ENCODE peak calls at places on chromosomes 3 and 15, in eight cellular contexts. One of them, this sample, is unnamed. For H3K4me1, the result is how much of the 10 kb centered on the place peaks cover.

GRCh38 chr3:188042466-188042865 is 111.5 kb upstream of the LPP start:
- DNase-seq in sigmoid colon: no peak
- DNase-seq in tibial artery: no peak
- DNase-seq in stomach: no peak
- DNase-seq in A549: no peak
- DNase-seq in effector memory CD4-positive, alpha-beta T cell: no peak
- DNase-seq in heart left ventricle: no peak
- DNase-seq in pancreas: no peak
- DNase-seq in this sample: no peak

GRCh38 chr3:182370949-182371348 is 422.4 kb upstream of the ATP11B start:
- DNase-seq in pancreas: no peak
- DNase-seq in stomach: no peak
- DNase-seq in tibial artery: no peak
- DNase-seq in effector memory CD4-positive, alpha-beta T cell: no peak
- DNase-seq in A549: no peak
- DNase-seq in heart left ventricle: no peak
- DNase-seq in sigmoid colon: no peak
- DNase-seq in this sample: no peak

GRCh38 chr15:77634266-77634962 is 1.7 kb upstream of the LINGO1 start:
- DNase-seq in heart left ventricle: peak
- DNase-seq in tibial artery: no peak
- DNase-seq in pancreas: peak
- DNase-seq in A549: peak
- DNase-seq in stomach: peak
- DNase-seq in sigmoid colon: peak
- DNase-seq in effector memory CD4-positive, alpha-beta T cell: no peak
- DNase-seq in this sample: peak

GRCh38 chr15:74840851-74841760 is 1.9 kb downstream of the ULK3 start:
- DNase-seq in tibial artery: no peak
- DNase-seq in stomach: no peak
- DNase-seq in sigmoid colon: no peak
- DNase-seq in heart left ventricle: no peak
- DNase-seq in A549: no peak
- DNase-seq in pancreas: no peak
- DNase-seq in effector memory CD4-positive, alpha-beta T cell: no peak
- DNase-seq in this sample: no peak

GRCh38 chr3:5136619-5137429 is 14.7 kb downstream of the ARL8B start:
- DNase-seq in pancreas: no peak
- DNase-seq in tibial artery: no peak
- DNase-seq in effector memory CD4-positive, alpha-beta T cell: peak
- DNase-seq in stomach: no peak
- DNase-seq in sigmoid colon: no peak
- DNase-seq in A549: peak
- DNase-seq in heart left ventricle: no peak
- DNase-seq in this sample: no peak

GRCh38 chr3:23071758-23072157 is 131.4 kb upstream of the UBE2E2 start:
- DNase-seq in stomach: no peak
- DNase-seq in heart left ventricle: no peak
- DNase-seq in effector memory CD4-positive, alpha-beta T cell: no peak
- DNase-seq in A549: no peak
- DNase-seq in tibial artery: no peak
- DNase-seq in sigmoid colon: no peak
- DNase-seq in pancreas: no peak
- DNase-seq in this sample: peak

GRCh38 chr3:130746296-130747039 is at the start of gene PIK3R4:
- DNase-seq in A549: peak
- DNase-seq in effector memory CD4-positive, alpha-beta T cell: peak
- DNase-seq in stomach: peak
- DNase-seq in pancreas: peak
- DNase-seq in sigmoid colon: peak
- DNase-seq in tibial artery: peak
- DNase-seq in heart left ventricle: peak
- DNase-seq in this sample: peak

GRCh38 chr15:62035256-62035908 is 24.9 kb downstream of the VPS13C start:
- DNase-seq in sigmoid colon: no peak
- DNase-seq in stomach: no peak
- DNase-seq in heart left ventricle: no peak
- DNase-seq in A549: no peak
- DNase-seq in pancreas: no peak
- DNase-seq in tibial artery: no peak
- DNase-seq in effector memory CD4-positive, alpha-beta T cell: no peak
- DNase-seq in this sample: no peak

GRCh38 chr3:193776626-193777025 is 183.6 kb downstream of the OPA1 start:
- DNase-seq in A549: no peak
- DNase-seq in pancreas: no peak
- DNase-seq in heart left ventricle: no peak
- DNase-seq in tibial artery: no peak
- DNase-seq in effector memory CD4-positive, alpha-beta T cell: no peak
- DNase-seq in sigmoid colon: no peak
- DNase-seq in stomach: no peak
- DNase-seq in this sample: peak

GRCh38 chr3:140580746-140581145 is 97.1 kb upstream of the TRIM42 start:
- DNase-seq in tibial artery: no peak
- DNase-seq in effector memory CD4-positive, alpha-beta T cell: no peak
- DNase-seq in pancreas: no peak
- DNase-seq in heart left ventricle: no peak
- DNase-seq in A549: no peak
- DNase-seq in stomach: no peak
- DNase-seq in sigmoid colon: no peak
- DNase-seq in this sample: no peak

GRCh38 chr3:135987647-135988046 is 22.1 kb downstream of the PPP2R3A start:
- DNase-seq in stomach: no peak
- DNase-seq in effector memory CD4-positive, alpha-beta T cell: no peak
- DNase-seq in heart left ventricle: no peak
- DNase-seq in A549: no peak
- DNase-seq in tibial artery: no peak
- DNase-seq in pancreas: no peak
- DNase-seq in sigmoid colon: no peak
- DNase-seq in this sample: no peak

GRCh38 chr3:126777366-126777765 is 73.3 kb downstream of the CHCHD6 start:
- DNase-seq in effector memory CD4-positive, alpha-beta T cell: no peak
- DNase-seq in tibial artery: no peak
- DNase-seq in A549: no peak
- DNase-seq in stomach: no peak
- DNase-seq in sigmoid colon: no peak
- DNase-seq in pancreas: no peak
- DNase-seq in heart left ventricle: no peak
- DNase-seq in this sample: no peak

GRCh38 chr3:186092360-186093070 is 16.4 kb downstream of the ETV5 start:
- DNase-seq in A549: no peak
- DNase-seq in tibial artery: no peak
- DNase-seq in sigmoid colon: no peak
- DNase-seq in stomach: no peak
- DNase-seq in heart left ventricle: no peak
- DNase-seq in pancreas: no peak
- DNase-seq in effector memory CD4-positive, alpha-beta T cell: no peak
- DNase-seq in this sample: no peak

GRCh38 chr3:128195369-128195768 is 42.1 kb downstream of the EEFSEC start:
- DNase-seq in sigmoid colon: no peak
- DNase-seq in pancreas: no peak
- DNase-seq in effector memory CD4-positive, alpha-beta T cell: no peak
- DNase-seq in heart left ventricle: no peak
- DNase-seq in stomach: no peak
- DNase-seq in A549: no peak
- DNase-seq in tibial artery: no peak
- DNase-seq in this sample: no peak

GRCh38 chr3:14852058-14852599 is 33.4 kb downstream of the FGD5 start:
- DNase-seq in A549: no peak
- DNase-seq in effector memory CD4-positive, alpha-beta T cell: no peak
- DNase-seq in stomach: no peak
- DNase-seq in sigmoid colon: no peak
- DNase-seq in pancreas: no peak
- DNase-seq in heart left ventricle: no peak
- DNase-seq in tibial artery: peak
- DNase-seq in this sample: no peak
- H3K4me1 ChIP-seq in A549: under half
- H3K4me1 ChIP-seq in effector memory CD4-positive, alpha-beta T cell: under half
- H3K4me1 ChIP-seq in stomach: under half
- H3K4me1 ChIP-seq in sigmoid colon: under half
- H3K4me1 ChIP-seq in pancreas: under half
- H3K4me1 ChIP-seq in heart left ventricle: under half
- H3K4me1 ChIP-seq in tibial artery: under half
- H3K4me1 ChIP-seq in this sample: under half

GRCh38 chr3:108664266-108664665 is 74.7 kb downstream of the DZIP3 start:
- DNase-seq in sigmoid colon: no peak
- DNase-seq in stomach: no peak
- DNase-seq in tibial artery: no peak
- DNase-seq in A549: no peak
- DNase-seq in heart left ventricle: no peak
- DNase-seq in pancreas: no peak
- DNase-seq in effector memory CD4-positive, alpha-beta T cell: no peak
- DNase-seq in this sample: no peak

GRCh38 chr3:108662141-108662738 is 72.7 kb downstream of the DZIP3 start:
- DNase-seq in tibial artery: no peak
- DNase-seq in effector memory CD4-positive, alpha-beta T cell: peak
- DNase-seq in heart left ventricle: no peak
- DNase-seq in pancreas: no peak
- DNase-seq in stomach: no peak
- DNase-seq in sigmoid colon: no peak
- DNase-seq in A549: peak
- DNase-seq in this sample: no peak

GRCh38 chr3:108667312-108667711 is 77.8 kb downstream of the DZIP3 start:
- DNase-seq in effector memory CD4-positive, alpha-beta T cell: no peak
- DNase-seq in heart left ventricle: no peak
- DNase-seq in sigmoid colon: no peak
- DNase-seq in stomach: no peak
- DNase-seq in pancreas: no peak
- DNase-seq in tibial artery: no peak
- DNase-seq in A549: no peak
- DNase-seq in this sample: no peak

DNA sequence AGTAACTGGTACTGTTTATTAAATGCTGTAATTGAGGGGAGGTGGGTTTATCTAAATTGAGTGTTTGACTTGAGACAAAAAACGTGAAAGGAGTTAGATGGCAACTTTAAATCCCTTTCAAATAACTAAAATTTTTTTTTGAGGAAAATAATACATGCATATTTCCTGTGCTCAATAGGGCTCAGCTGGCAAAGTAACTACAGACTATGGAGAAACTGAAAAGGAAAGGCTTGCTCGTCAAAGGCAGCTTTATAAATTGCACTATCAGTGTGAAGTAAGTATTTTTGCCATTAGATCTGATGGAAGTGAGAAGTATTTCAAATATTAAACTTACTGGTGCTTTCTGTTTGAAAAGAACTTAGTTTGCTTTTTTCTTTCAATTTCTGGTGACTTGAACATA is 72.2 kb downstream of the DZIP3 start:
- DNase-seq in effector memory CD4-positive, alpha-beta T cell: no peak
- DNase-seq in A549: no peak
- DNase-seq in pancreas: no peak
- DNase-seq in tibial artery: no peak
- DNase-seq in heart left ventricle: no peak
- DNase-seq in sigmoid colon: no peak
- DNase-seq in stomach: no peak
- DNase-seq in this sample: no peak
- H3K4me1 ChIP-seq in effector memory CD4-positive, alpha-beta T cell: under half
- H3K4me1 ChIP-seq in A549: under half
- H3K4me1 ChIP-seq in pancreas: under half
- H3K4me1 ChIP-seq in tibial artery: under half
- H3K4me1 ChIP-seq in heart left ventricle: under half
- H3K4me1 ChIP-seq in sigmoid colon: under half
- H3K4me1 ChIP-seq in stomach: under half
- H3K4me1 ChIP-seq in this sample: under half

DNA sequence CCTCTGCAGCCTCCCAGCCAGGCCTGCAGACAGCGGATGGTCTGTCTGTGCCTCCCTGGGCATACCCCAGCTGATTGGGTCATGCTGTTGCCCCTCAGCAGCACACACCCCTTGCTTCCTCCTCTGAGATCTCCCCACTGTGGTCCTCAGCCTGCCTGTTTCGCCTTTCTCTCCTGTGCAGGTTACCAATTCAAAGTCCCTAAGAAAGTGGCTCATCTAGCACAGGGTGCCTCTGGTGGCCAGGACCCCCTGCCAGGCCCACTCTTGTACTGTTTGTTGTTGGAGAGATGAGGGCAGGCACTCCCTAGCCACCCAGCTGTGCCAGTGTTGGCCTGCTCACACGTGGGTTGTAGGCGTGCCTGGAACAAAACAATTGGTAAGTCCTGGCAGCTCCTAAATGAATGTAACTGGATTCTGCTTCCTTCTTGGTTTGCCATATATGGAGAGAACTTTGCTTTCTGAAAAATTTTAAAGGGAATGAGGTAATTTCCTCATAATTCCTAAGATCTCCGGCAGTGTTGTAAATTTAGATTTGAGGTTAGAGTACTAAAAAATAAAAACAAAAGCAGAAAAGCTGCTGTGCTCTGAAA is 213.2 kb upstream of the IL12A start:
- DNase-seq in heart left ventricle: peak
- DNase-seq in effector memory CD4-positive, alpha-beta T cell: no peak
- DNase-seq in pancreas: no peak
- DNase-seq in A549: no peak
- DNase-seq in sigmoid colon: peak
- DNase-seq in tibial artery: peak
- DNase-seq in stomach: no peak
- DNase-seq in this sample: no peak
- H3K4me1 ChIP-seq in heart left ventricle: under half
- H3K4me1 ChIP-seq in effector memory CD4-positive, alpha-beta T cell: under half
- H3K4me1 ChIP-seq in pancreas: under half
- H3K4me1 ChIP-seq in A549: under half
- H3K4me1 ChIP-seq in sigmoid colon: under half
- H3K4me1 ChIP-seq in tibial artery: under half
- H3K4me1 ChIP-seq in stomach: under half
- H3K4me1 ChIP-seq in this sample: under half

GRCh38 chr3:38126121-38126892 is 10.6 kb downstream of the ACAA1 start:
- DNase-seq in sigmoid colon: peak
- DNase-seq in tibial artery: no peak
- DNase-seq in heart left ventricle: peak
- DNase-seq in stomach: peak
- DNase-seq in pancreas: no peak
- DNase-seq in A549: no peak
- DNase-seq in effector memory CD4-positive, alpha-beta T cell: no peak
- DNase-seq in this sample: peak

GRCh38 chr3:38129058-38129457 is 7.9 kb downstream of the ACAA1 start:
- DNase-seq in pancreas: no peak
- DNase-seq in A549: no peak
- DNase-seq in effector memory CD4-positive, alpha-beta T cell: no peak
- DNase-seq in stomach: peak
- DNase-seq in tibial artery: peak
- DNase-seq in heart left ventricle: peak
- DNase-seq in sigmoid colon: no peak
- DNase-seq in this sample: no peak

GRCh38 chr3:38130219-38130618 is 6.7 kb downstream of the ACAA1 start:
- DNase-seq in sigmoid colon: no peak
- DNase-seq in stomach: no peak
- DNase-seq in tibial artery: no peak
- DNase-seq in effector memory CD4-positive, alpha-beta T cell: no peak
- DNase-seq in pancreas: no peak
- DNase-seq in A549: no peak
- DNase-seq in heart left ventricle: peak
- DNase-seq in this sample: no peak

GRCh38 chr3:38127611-38128302 is 9.2 kb downstream of the ACAA1 start:
- DNase-seq in stomach: peak
- DNase-seq in sigmoid colon: peak
- DNase-seq in effector memory CD4-positive, alpha-beta T cell: no peak
- DNase-seq in tibial artery: no peak
- DNase-seq in heart left ventricle: peak
- DNase-seq in A549: no peak
- DNase-seq in pancreas: no peak
- DNase-seq in this sample: peak

DNA sequence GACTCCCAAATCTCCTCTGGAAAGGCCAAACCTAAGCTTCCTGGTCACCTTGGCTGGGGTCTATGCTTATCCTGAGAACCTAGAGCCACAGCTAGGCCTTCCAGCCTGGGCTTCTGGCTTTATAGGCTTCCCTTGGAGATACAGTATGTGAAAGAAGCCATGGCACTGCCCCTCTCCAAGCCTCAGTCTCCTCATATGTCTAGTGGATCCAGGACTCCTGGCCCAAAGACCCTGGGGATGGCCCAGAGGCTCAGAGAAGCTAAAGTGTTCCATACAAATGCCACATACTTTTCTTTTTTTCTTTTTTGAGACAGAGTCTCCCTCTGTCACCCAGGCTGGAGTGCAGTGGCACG is 8.6 kb downstream of the ACAA1 start:
- DNase-seq in stomach: peak
- DNase-seq in pancreas: no peak
- DNase-seq in effector memory CD4-positive, alpha-beta T cell: no peak
- DNase-seq in sigmoid colon: no peak
- DNase-seq in tibial artery: peak
- DNase-seq in A549: no peak
- DNase-seq in heart left ventricle: no peak
- DNase-seq in this sample: no peak
- H3K4me1 ChIP-seq in stomach: under half
- H3K4me1 ChIP-seq in pancreas: under half
- H3K4me1 ChIP-seq in effector memory CD4-positive, alpha-beta T cell: under half
- H3K4me1 ChIP-seq in sigmoid colon: under half
- H3K4me1 ChIP-seq in tibial artery: under half
- H3K4me1 ChIP-seq in A549: under half
- H3K4me1 ChIP-seq in heart left ventricle: under half
- H3K4me1 ChIP-seq in this sample: under half